ENCODE peak calls at places on chromosomes 1 and 21, in seven cellular contexts. N, E, P, O, H, U and A are unnamed samples.

GRCh38 chr1:209861242-209861641 is 33.5 kb downstream of the UTP25 start:
- DNase-seq in E (no peak), P (no peak), H (no peak), O (no peak), U (no peak), N (no peak), A (peak; percentile 47)

GRCh38 chr1:72282690-72283203 is 408 bp upstream of the NEGR1 start:
- DNase-seq in P (peak; percentile 71), U (peak; percentile 89), H (peak; percentile 98), E (peak; percentile 57), O (peak; percentile 71), N (peak; percentile 93), A (peak; percentile 97)

GRCh38 chr1:15764890-15765289 is 6.3 kb downstream of the FBLIM1 start:
- DNase-seq in U (no peak), N (no peak), E (no peak), O (no peak), H (no peak), P (peak; percentile 26), A (no peak)

GRCh38 chr1:100921110-100921706 is 25.3 kb downstream of the SLC30A7 start:
- DNase-seq in E (peak; percentile 12), P (no peak), H (peak; percentile 71), U (peak; percentile 65), N (peak; percentile 79), O (peak; percentile 28), A (peak; percentile 40)

GRCh38 chr1:218374972-218375371 is 29.8 kb downstream of the TGFB2 start:
- DNase-seq in P (no peak), U (peak; percentile 56), N (peak; percentile 54), O (no peak), E (no peak), H (peak; percentile 83), A (no peak)

GRCh38 chr1:51792864-51793263 is 85.7 kb downstream of the NRDC start:
- DNase-seq in E (no peak), U (peak; percentile 88), N (peak; percentile 54), P (no peak), H (peak; percentile 78), O (peak; percentile 31), A (peak; percentile 76)

GRCh38 chr1:159250817-159251216 is 46.1 kb downstream of the ACKR1 start:
- DNase-seq in N (no peak), U (no peak), E (no peak), O (no peak), P (no peak), H (no peak), A (no peak)

GRCh38 chr1:40399984-40400704 is 26.6 kb downstream of the SMAP2 start:
- DNase-seq in O (no peak), E (peak; percentile 62), N (no peak), H (no peak), P (no peak), U (no peak), A (no peak)

GRCh38 chr1:36128126-36128904 is 3.3 kb upstream of the COL8A2 start:
- DNase-seq in E (no peak), U (peak; percentile 53), O (no peak), P (no peak), N (no peak), H (peak; percentile 71), A (peak; percentile 34)

GRCh38 chr1:113886417-113887391 is 677 bp downstream of the BCL2L15 start:
- DNase-seq in P (peak; percentile 45), U (no peak), E (no peak), N (no peak), H (no peak), O (no peak), A (no peak)

GRCh38 chr1:21042920-21043605 is 133.6 kb downstream of the EIF4G3 start:
- DNase-seq in P (no peak), H (peak; percentile 82), N (peak; percentile 68), E (no peak), U (peak; percentile 72), O (peak; percentile 74), A (no peak)

GRCh38 chr1:45101947-45102346 is 89.9 kb downstream of the UROD start:
- DNase-seq in E (no peak), N (no peak), H (no peak), P (no peak), U (no peak), O (no peak), A (no peak)

GRCh38 chr1:24600551-24600950 is 42.6 kb upstream of the SRRM1 start:
- DNase-seq in N (no peak), O (no peak), P (no peak), E (no peak), H (no peak), U (no peak), A (no peak)

GRCh38 chr1:175129997-175130648 is 62.5 kb downstream of the KIAA0040 start:
- DNase-seq in H (no peak), O (no peak), P (no peak), N (peak; percentile 39), E (no peak), U (no peak), A (no peak)

GRCh38 chr1:189121941-189122340 is 1355.7 kb downstream of the BRINP3 start:
- DNase-seq in U (no peak), O (no peak), P (no peak), E (no peak), N (no peak), H (no peak), A (no peak)

DNA sequence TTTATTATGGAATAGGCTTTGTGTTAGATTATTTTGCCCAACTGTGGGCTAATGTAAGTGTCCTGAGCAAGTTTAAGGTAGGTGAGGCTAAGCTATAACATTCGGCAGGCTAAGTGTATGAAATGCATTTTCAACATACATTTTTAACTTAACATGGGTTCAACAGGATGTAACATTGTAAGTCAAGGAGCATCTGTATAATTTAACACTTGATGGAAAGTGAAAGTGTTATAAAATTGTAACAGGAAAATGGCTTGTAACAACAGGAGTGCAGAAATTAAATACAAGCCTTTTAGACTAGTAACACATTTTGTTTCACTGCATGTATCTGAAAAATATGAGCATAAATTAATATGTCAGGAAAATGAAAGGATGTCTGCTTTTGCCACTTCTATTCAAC is 42.3 kb downstream of the B3GALNT2 start:
- DNase-seq in P (no peak), U (no peak), N (no peak), E (no peak), H (no peak), O (no peak), A (no peak)
- TF ChIP-seq CTCF in P (no peak), U (no peak), N (no peak), E (no peak), H (no peak), O (no peak), A (no peak)

GRCh38 chr1:1268284-1268682 is 5.4 kb downstream of the UBE2J2 start:
- DNase-seq in O (no peak), H (no peak), N (no peak), E (no peak), P (no peak), U (no peak), A (no peak)

GRCh38 chr1:1273535-1274298 is at the start of gene UBE2J2:
- DNase-seq in P (peak; percentile 93), O (peak; percentile 70), U (peak; percentile 90), H (peak; percentile 91), E (peak; percentile 89), N (peak; percentile 94), A (peak; percentile 97)

GRCh38 chr1:1273152-1273534 is 511 bp downstream of the UBE2J2 start:
- DNase-seq in U (no peak), N (no peak), H (no peak), E (no peak), O (no peak), P (no peak), A (peak; percentile 28)

GRCh38 chr1:1272341-1273151 is 1.1 kb downstream of the UBE2J2 start:
- DNase-seq in E (no peak), H (no peak), O (no peak), N (no peak), U (peak; percentile 35), P (peak; percentile 30), A (no peak)

GRCh38 chr1:1270813-1271212 is 2.8 kb downstream of the UBE2J2 start:
- DNase-seq in H (no peak), E (no peak), N (peak; percentile 67), P (no peak), O (no peak), U (peak; percentile 69), A (no peak)
- H3K4me3 ChIP-seq in H (no peak overlapping the region), E (no peak overlapping the region), N (peak overlapping the region; percentile 15), P (no peak overlapping the region), O (no peak overlapping the region), U (peak overlapping the region; percentile 3), A (peak overlapping the region; percentile 12)

DNA sequence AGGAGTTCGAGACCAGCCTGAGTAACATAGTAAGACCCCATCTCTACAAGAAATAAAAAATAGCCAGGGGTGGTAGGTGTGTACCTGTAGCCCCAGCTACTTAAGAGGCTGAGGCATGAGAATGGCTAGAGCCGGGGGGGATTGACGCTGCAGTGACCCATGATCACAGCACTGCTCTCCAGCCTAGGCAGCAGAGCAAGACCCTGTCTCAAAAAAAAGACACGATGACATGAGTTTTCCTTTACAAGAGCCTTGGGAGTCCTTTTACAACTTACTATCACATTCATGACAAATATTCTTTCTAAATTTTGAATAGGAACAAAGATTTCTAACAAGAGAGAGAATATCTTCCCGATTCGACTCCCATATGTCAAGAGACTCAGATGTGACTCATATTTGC is 3.3 kb upstream of the BRWD1 start:
- DNase-seq in P (no peak), N (no peak), E (no peak), U (no peak), O (no peak), H (no peak), A (no peak)
- TF ChIP-seq CTCF in P (no peak), N (no peak), E (no peak), U (no peak), O (no peak), H (no peak), A (no peak)

DNA sequence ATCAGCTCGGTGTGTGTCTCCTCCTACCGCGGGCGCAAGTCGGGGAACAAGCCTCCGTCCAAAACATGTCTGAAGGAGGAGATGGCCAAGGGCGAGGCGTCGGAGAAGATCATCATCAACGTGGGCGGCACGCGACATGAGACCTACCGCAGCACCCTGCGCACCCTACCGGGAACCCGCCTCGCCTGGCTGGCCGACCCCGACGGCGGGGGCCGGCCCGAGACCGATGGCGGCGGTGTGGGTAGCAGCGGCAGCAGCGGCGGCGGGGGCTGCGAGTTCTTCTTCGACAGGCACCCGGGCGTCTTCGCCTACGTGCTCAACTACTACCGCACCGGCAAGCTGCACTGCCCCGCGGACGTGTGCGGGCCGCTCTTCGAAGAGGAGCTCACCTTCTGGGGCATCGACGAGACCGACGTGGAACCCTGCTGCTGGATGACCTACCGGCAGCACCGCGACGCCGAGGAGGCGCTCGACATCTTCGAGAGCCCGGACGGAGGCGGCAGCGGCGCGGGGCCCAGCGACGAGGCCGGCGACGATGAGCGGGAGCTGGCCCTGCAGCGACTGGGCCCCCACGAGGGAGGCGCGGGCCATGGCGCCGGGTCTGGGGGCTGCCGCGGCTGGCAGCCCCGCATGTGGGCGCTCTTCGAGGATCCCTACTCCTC is 1.5 kb downstream of the KCNC4 start:
- DNase-seq in E (no peak), O (no peak), P (no peak), U (no peak), H (no peak), N (no peak), A (no peak)
- H3K4me3 ChIP-seq in E (peak overlapping the region; percentile 66), O (peak overlapping the region; percentile 68), P (peak overlapping the region; percentile 77), U (no peak overlapping the region), H (no peak overlapping the region), N (peak overlapping the region; percentile 54), A (peak overlapping the region; percentile 59)